ENCODE peak calls at places on chromosomes 5 and 9, in seven cellular contexts. Y is spleen, U is uterus, M is brain microvascular endothelial cell, X is stomach, S is cardiac muscle cell, O is SK-N-SH. F is an unnamed sample.

GRCh38 chr5:142966146-142966455 is 195.9 kb downstream of the ARHGAP26 start:
- DNase-seq in Y (no peak), U (no peak), M (no peak), X (no peak), S (no peak), O (no peak), F (no peak)

GRCh38 chr9:133457233-133457632 is 2.5 kb upstream of the CACFD1 start:
- DNase-seq in Y (no peak), U (no peak), M (no peak), X (no peak), S (no peak), O (no peak), F (no peak)

GRCh38 chr9:14203366-14204056 is 110.4 kb downstream of the NFIB start:
- DNase-seq in Y (no peak), U (peak), M (peak), X (peak), S (no peak), O (peak), F (no peak)

GRCh38 chr5:176371621-176372539 is 6.6 kb downstream of the ARL10 start:
- DNase-seq in Y (no peak), U (no peak), M (no peak), X (no peak), S (no peak), O (no peak), F (no peak)

GRCh38 chr5:142826741-142827492 is 56.7 kb downstream of the ARHGAP26 start:
- DNase-seq in Y (no peak), U (no peak), M (peak), X (peak), S (no peak), O (no peak), F (no peak)

GRCh38 chr9:859251-859650 is 17.8 kb downstream of the DMRT1 start:
- DNase-seq in Y (no peak), U (no peak), M (no peak), X (no peak), S (no peak), O (no peak), F (no peak)

GRCh38 chr5:117667105-117667504 is 1092.5 kb upstream of the SEMA6A start:
- DNase-seq in Y (no peak), U (no peak), M (no peak), X (no peak), S (no peak), O (no peak), F (no peak)

GRCh38 chr5:74665246-74665645 is 19.8 kb upstream of the HEXB start:
- DNase-seq in Y (no peak), U (no peak), M (no peak), X (no peak), S (no peak), O (no peak), F (no peak)

GRCh38 chr5:61332891-61333350 is 863 bp downstream of the ZSWIM6 start:
- DNase-seq in Y (peak), U (no peak), M (no peak), X (peak), S (peak), O (peak), F (no peak)

GRCh38 chr5:94618029-94618492 is 343 bp downstream of the KIAA0825 start:
- DNase-seq in Y (no peak), U (no peak), M (peak), X (peak), S (peak), O (peak), F (no peak)

GRCh38 chr5:179242676-179243075 is 102.6 kb downstream of the ADAMTS2 start:
- DNase-seq in Y (peak), U (peak), M (no peak), X (no peak), S (no peak), O (no peak), F (no peak)

GRCh38 chr5:171462136-171462927 is 42.9 kb downstream of the FGF18 start:
- DNase-seq in Y (no peak), U (no peak), M (no peak), X (no peak), S (no peak), O (no peak), F (no peak)

GRCh38 chr9:95112436-95113280 is 204.9 kb downstream of the FANCC start:
- DNase-seq in Y (no peak), U (no peak), M (no peak), X (no peak), S (no peak), O (no peak), F (no peak)

GRCh38 chr5:126415789-126416188 is 7.4 kb upstream of the GRAMD2B start:
- DNase-seq in Y (no peak), U (no peak), M (no peak), X (no peak), S (no peak), O (no peak), F (no peak)

GRCh38 chr5:93569295-93570164 is 11.5 kb downstream of the NR2F1-AS1 start:
- DNase-seq in Y (no peak), U (no peak), M (no peak), X (no peak), S (no peak), O (peak), F (no peak)

GRCh38 chr5:609506-609905 is 2.6 kb upstream of the CEP72 start:
- DNase-seq in Y (peak), U (no peak), M (no peak), X (peak), S (no peak), O (no peak), F (no peak)

GRCh38 chr5:67409342-67409741 is 212.7 kb upstream of the CD180 start:
- DNase-seq in Y (no peak), U (no peak), M (no peak), X (no peak), S (no peak), O (no peak), F (no peak)

GRCh38 chr5:74837115-74837514 is 29.1 kb downstream of the FAM169A start:
- DNase-seq in Y (no peak), U (no peak), M (no peak), X (no peak), S (no peak), O (no peak), F (no peak)

GRCh38 chr5:80238078-80238477 is 17.8 kb downstream of the SERINC5 start:
- DNase-seq in Y (no peak), U (no peak), M (no peak), X (no peak), S (no peak), O (no peak), F (no peak)

GRCh38 chr5:160353379-160353778 is 17.0 kb downstream of the C1QTNF2 start:
- DNase-seq in Y (no peak), U (no peak), M (no peak), X (no peak), S (no peak), O (no peak), F (no peak)

GRCh38 chr9:101601904-101602765 is 7.4 kb upstream of the PPP3R2 start:
- DNase-seq in Y (no peak), U (no peak), M (peak), X (no peak), S (peak), O (peak), F (peak)

GRCh38 chr5:170426149-170426767 is 37.1 kb upstream of the KCNMB1 start:
- DNase-seq in Y (peak), U (no peak), M (no peak), X (no peak), S (no peak), O (peak), F (no peak)
- TF ChIP-seq CTCF in Y (no peak), U (no peak), M (peak), X (no peak), S (no peak), O (peak), F (no peak)

GRCh38 chr5:169895876-169896275 is 84.4 kb downstream of the INSYN2B start:
- DNase-seq in Y (no peak), U (no peak), M (no peak), X (no peak), S (no peak), O (no peak), F (no peak)

GRCh38 chr5:169893586-169893985 is 86.7 kb downstream of the INSYN2B start:
- DNase-seq in Y (no peak), U (no peak), M (no peak), X (no peak), S (no peak), O (no peak), F (no peak)

GRCh38 chr5:169889572-169889971 is 90.7 kb downstream of the INSYN2B start:
- DNase-seq in Y (no peak), U (no peak), M (no peak), X (no peak), S (no peak), O (no peak), F (no peak)

DNA sequence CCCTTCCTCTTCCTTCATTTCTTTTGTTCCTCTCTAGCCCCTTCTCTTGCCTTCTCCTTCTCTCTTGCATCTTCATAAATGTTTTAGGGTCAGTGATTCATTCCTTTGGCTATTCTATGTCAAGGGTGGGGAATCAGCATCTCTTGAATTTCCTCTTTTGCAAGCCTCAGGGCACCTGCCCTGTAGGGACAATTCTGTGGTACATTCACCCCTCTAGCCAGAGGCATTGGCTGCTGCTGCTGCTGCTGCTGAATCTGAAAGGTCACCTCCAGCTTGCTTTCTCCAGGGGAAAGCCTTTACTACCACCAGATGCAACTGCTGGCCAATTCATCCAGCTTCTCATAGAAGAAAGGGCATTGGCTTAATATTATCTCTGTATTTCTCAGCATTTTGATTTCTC is 87.3 kb downstream of the INSYN2B start:
- DNase-seq in Y (no peak), U (no peak), M (no peak), X (no peak), S (no peak), O (no peak), F (no peak)
- H3K27ac ChIP-seq in Y (no peak), U (no peak), M (no peak), X (no peak), S (no peak), O (no peak), F (no peak)

GRCh38 chr9:127927457-127928231 is 2.9 kb downstream of the PIP5KL1 start:
- DNase-seq in Y (no peak), U (no peak), M (no peak), X (peak), S (peak), O (no peak), F (no peak)
- H3K4me3 ChIP-seq in Y (peak), U (no peak), M (peak), X (peak), S (peak), O (no peak), F (no peak)

GRCh38 chr9:128636024-128636390 is 20.6 kb downstream of the DYNC2I2 start:
- DNase-seq in Y (no peak), U (peak), M (no peak), X (peak), S (peak), O (peak), F (no peak)
- TF ChIP-seq CTCF in Y (no peak), U (no peak), M (peak), X (peak), S (peak), O (peak), F (no peak)

GRCh38 chr9:121778252-121779225 is 127.1 kb downstream of the DAB2IP start:
- DNase-seq in Y (no peak), U (no peak), M (no peak), X (no peak), S (no peak), O (peak), F (no peak)

GRCh38 chr9:121773954-121774714 is 122.7 kb downstream of the DAB2IP start:
- DNase-seq in Y (peak), U (no peak), M (no peak), X (no peak), S (no peak), O (no peak), F (no peak)

GRCh38 chr9:121774715-121775613 is 123.5 kb downstream of the DAB2IP start:
- DNase-seq in Y (no peak), U (no peak), M (no peak), X (no peak), S (no peak), O (no peak), F (no peak)

GRCh38 chr9:121776739-121777637 is 125.6 kb downstream of the DAB2IP start:
- DNase-seq in Y (no peak), U (no peak), M (no peak), X (peak), S (no peak), O (no peak), F (no peak)

DNA sequence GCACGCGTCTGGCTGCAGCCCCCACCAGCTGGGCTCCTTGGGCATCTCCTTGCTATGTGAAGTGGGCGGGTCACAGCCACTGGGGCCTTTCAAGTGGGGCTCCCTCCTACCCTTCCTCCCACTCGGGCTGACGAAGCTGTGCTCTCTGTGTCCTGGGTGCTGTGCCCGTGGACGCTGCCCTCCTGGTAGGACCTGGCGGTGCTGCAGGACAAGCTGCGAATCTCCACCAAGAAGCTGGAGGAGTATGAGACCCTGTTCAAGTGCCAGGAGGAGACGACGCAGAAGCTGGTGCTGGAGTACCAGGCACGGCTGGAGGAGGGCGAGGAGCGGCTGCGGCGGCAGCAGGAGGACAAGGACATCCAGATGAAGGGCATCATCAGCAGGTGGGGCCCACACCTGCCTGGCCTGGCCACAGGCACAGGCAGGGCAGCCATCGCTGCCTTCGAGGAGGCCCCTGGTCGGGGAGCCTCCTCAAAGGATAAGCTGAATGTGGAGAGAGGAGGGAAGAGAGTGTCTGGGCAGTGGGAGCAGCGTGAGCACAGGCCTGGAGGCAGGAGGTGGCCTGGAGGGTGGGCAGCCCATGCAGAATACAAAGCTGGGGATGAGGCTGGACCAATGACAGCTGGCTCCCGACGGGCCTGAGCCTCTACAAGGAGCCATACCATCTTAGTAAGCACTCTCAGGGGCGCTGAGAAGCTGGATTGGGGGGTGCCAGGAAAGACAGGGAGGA is 124.7 kb downstream of the DAB2IP start:
- DNase-seq in Y (peak), U (peak), M (no peak), X (no peak), S (no peak), O (no peak), F (peak)
- H3K27ac ChIP-seq in Y (no peak), U (peak), M (no peak), X (no peak), S (no peak), O (no peak), F (no peak)

DNA sequence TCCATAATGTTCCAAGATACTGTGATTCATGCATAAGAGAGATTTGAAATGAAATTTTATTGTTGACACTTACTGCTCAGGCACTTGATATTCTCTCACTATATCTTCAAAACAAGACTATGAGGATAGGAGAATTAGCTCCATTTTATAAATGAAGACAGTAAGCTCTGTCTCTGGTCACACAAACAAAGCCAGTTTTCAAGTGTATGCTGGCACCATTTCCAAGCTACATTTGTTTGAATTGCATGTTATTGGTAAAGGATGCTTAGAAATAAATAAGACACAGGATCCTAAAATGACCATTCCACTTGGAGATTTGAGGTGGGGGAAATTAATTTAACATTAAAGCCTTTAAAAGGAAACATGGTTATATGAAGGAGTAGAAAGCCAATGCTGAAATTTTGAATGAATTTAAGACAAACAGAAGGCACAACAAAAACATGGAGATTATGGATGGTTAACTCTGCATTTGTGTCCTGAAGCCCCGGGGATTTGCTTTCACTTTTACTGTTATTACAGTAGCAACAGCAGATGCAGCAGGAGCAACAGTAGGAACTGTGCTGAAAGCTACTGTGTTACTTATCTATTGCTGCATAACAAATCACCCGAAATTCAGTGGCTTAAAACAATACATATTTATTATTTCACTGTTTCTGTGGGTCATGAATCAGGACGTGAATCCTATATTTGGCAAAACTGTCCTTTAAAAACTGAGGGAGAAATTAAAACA is 79.7 kb upstream of the ASTN2 start:
- DNase-seq in Y (no peak), U (no peak), M (no peak), X (no peak), S (no peak), O (peak), F (no peak)
- H3K4me3 ChIP-seq in Y (peak), U (no peak), M (no peak), X (no peak), S (no peak), O (peak), F (no peak)

GRCh38 chr5:102959055-102959454 is 160.9 kb downstream of the GIN1 start:
- DNase-seq in Y (no peak), U (no peak), M (peak), X (no peak), S (no peak), O (no peak), F (no peak)

GRCh38 chr5:102965653-102966052 is 154.3 kb downstream of the GIN1 start:
- DNase-seq in Y (no peak), U (no peak), M (no peak), X (no peak), S (no peak), O (no peak), F (no peak)

GRCh38 chr5:102957141-102957540 is 162.8 kb downstream of the GIN1 start:
- DNase-seq in Y (no peak), U (no peak), M (no peak), X (no peak), S (no peak), O (no peak), F (no peak)

GRCh38 chr5:102958481-102959011 is 161.4 kb downstream of the GIN1 start:
- DNase-seq in Y (no peak), U (no peak), M (peak), X (no peak), S (no peak), O (no peak), F (no peak)

GRCh38 chr5:102961671-102962070 is 158.3 kb downstream of the GIN1 start:
- DNase-seq in Y (no peak), U (no peak), M (no peak), X (no peak), S (no peak), O (no peak), F (no peak)
- TF ChIP-seq CTCF in Y (no peak), U (no peak), M (no peak), X (no peak), S (no peak), O (no peak), F (no peak)

GRCh38 chr9:127153484-127153883 is 31.0 kb upstream of the ANGPTL2 start:
- DNase-seq in Y (no peak), U (no peak), M (no peak), X (peak), S (no peak), O (no peak), F (no peak)
- H3K27ac ChIP-seq in Y (no peak), U (no peak), M (no peak), X (no peak), S (no peak), O (no peak), F (peak)

GRCh38 chr9:134539613-134540012 is 102.0 kb upstream of the COL5A1 start:
- DNase-seq in Y (no peak), U (no peak), M (no peak), X (no peak), S (no peak), O (no peak), F (no peak)
- H3K4me3 ChIP-seq in Y (no peak), U (no peak), M (no peak), X (no peak), S (no peak), O (no peak), F (no peak)

DNA sequence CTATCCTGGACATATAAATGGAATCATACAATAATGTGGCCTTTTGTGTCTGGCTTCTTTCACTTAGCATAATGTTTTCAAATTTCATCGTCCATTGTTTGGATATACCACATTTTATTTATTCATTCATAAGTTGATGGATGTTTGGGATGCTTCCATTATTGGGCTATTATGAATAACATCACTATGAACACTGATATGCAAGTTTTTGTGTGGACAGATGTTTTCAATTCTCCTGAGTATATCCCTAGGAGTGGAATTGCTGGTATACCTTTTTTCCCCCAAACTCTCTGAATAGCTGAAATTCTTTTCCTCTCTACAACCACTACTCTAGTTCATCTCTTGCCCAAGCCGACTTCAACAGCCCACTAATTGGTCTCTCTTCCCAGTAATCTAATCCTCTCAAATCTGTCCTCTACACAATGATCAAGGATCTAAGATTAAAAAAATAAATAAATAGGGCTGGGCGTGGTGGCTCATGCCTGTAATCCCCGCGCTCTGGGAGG is 4.7 kb upstream of the ZFR start:
- DNase-seq in Y (no peak), U (no peak), M (no peak), X (no peak), S (no peak), O (no peak), F (no peak)
- TF ChIP-seq CTCF in Y (no peak), U (no peak), M (no peak), X (no peak), S (no peak), O (no peak), F (no peak)

F was measured in tibial nerve.